ENCODE peak calls at places on chromosomes 16 and 17, in seven cellular contexts. One of them, this sample, is unnamed.

GRCh38 chr17:58088624-58089023 is 5.4 kb downstream of the DYNLL2 start:
- DNase-seq in fibroblast of lung: no peak
- DNase-seq in AG04450: no peak
- DNase-seq in vagina: no peak
- DNase-seq in tibial artery: no peak
- DNase-seq in uterus: no peak
- DNase-seq in pancreas: no peak
- DNase-seq in this sample: no peak

GRCh38 chr17:82064433-82065192 is 991 bp downstream of the DUS1L start:
- DNase-seq in fibroblast of lung: no peak
- DNase-seq in AG04450: no peak
- DNase-seq in vagina: no peak
- DNase-seq in tibial artery: no peak
- DNase-seq in uterus: no peak
- DNase-seq in pancreas: no peak
- DNase-seq in this sample: no peak

GRCh38 chr16:84598391-84598750 is 19.5 kb downstream of the COTL1 start:
- DNase-seq in fibroblast of lung: no peak
- DNase-seq in AG04450: no peak
- DNase-seq in vagina: no peak
- DNase-seq in tibial artery: no peak
- DNase-seq in uterus: no peak
- DNase-seq in pancreas: no peak
- DNase-seq in this sample: no peak

GRCh38 chr17:9363440-9364350 is 211.9 kb downstream of the STX8 start:
- DNase-seq in fibroblast of lung: peak
- DNase-seq in AG04450: no peak
- DNase-seq in vagina: peak
- DNase-seq in tibial artery: no peak
- DNase-seq in uterus: no peak
- DNase-seq in pancreas: no peak
- DNase-seq in this sample: peak

GRCh38 chr17:68993112-68993511 is 37.9 kb upstream of the ABCA8 start:
- DNase-seq in fibroblast of lung: peak
- DNase-seq in AG04450: no peak
- DNase-seq in vagina: no peak
- DNase-seq in tibial artery: no peak
- DNase-seq in uterus: no peak
- DNase-seq in pancreas: no peak
- DNase-seq in this sample: no peak

GRCh38 chr17:81808778-81809555 is 5.0 kb downstream of the GCGR start:
- DNase-seq in fibroblast of lung: no peak
- DNase-seq in AG04450: no peak
- DNase-seq in vagina: no peak
- DNase-seq in tibial artery: no peak
- DNase-seq in uterus: no peak
- DNase-seq in pancreas: no peak
- DNase-seq in this sample: no peak

GRCh38 chr16:54846761-54847160 is 83.9 kb upstream of the IRX5 start:
- DNase-seq in fibroblast of lung: peak
- DNase-seq in AG04450: no peak
- DNase-seq in vagina: no peak
- DNase-seq in tibial artery: no peak
- DNase-seq in uterus: no peak
- DNase-seq in pancreas: peak
- DNase-seq in this sample: no peak

GRCh38 chr17:43813386-43813785 is 19.6 kb downstream of the MPP3 start:
- DNase-seq in fibroblast of lung: no peak
- DNase-seq in AG04450: no peak
- DNase-seq in vagina: peak
- DNase-seq in tibial artery: no peak
- DNase-seq in uterus: no peak
- DNase-seq in pancreas: no peak
- DNase-seq in this sample: no peak

GRCh38 chr17:50256826-50257573 is 17.3 kb upstream of the TMEM92 start:
- DNase-seq in fibroblast of lung: no peak
- DNase-seq in AG04450: no peak
- DNase-seq in vagina: no peak
- DNase-seq in tibial artery: no peak
- DNase-seq in uterus: peak
- DNase-seq in pancreas: no peak
- DNase-seq in this sample: no peak

GRCh38 chr17:39658346-39658745 is 6.8 kb upstream of the TCAP start:
- DNase-seq in fibroblast of lung: no peak
- DNase-seq in AG04450: no peak
- DNase-seq in vagina: no peak
- DNase-seq in tibial artery: no peak
- DNase-seq in uterus: no peak
- DNase-seq in pancreas: no peak
- DNase-seq in this sample: no peak
- H3K4me3 ChIP-seq in fibroblast of lung: no peak
- H3K4me3 ChIP-seq in AG04450: no peak
- H3K4me3 ChIP-seq in vagina: no peak
- H3K4me3 ChIP-seq in tibial artery: no peak
- H3K4me3 ChIP-seq in uterus: no peak
- H3K4me3 ChIP-seq in pancreas: no peak
- H3K4me3 ChIP-seq in this sample: no peak

GRCh38 chr16:74726736-74727135 is 26.1 kb upstream of the MLKL start:
- DNase-seq in fibroblast of lung: no peak
- DNase-seq in AG04450: no peak
- DNase-seq in vagina: no peak
- DNase-seq in tibial artery: no peak
- DNase-seq in uterus: no peak
- DNase-seq in pancreas: no peak
- DNase-seq in this sample: no peak
- TF ChIP-seq CTCF in fibroblast of lung: peak
- TF ChIP-seq CTCF in AG04450: peak
- TF ChIP-seq CTCF in vagina: no peak
- TF ChIP-seq CTCF in tibial artery: no peak
- TF ChIP-seq CTCF in uterus: no peak
- TF ChIP-seq CTCF in pancreas: no peak
- TF ChIP-seq CTCF in this sample: peak

DNA sequence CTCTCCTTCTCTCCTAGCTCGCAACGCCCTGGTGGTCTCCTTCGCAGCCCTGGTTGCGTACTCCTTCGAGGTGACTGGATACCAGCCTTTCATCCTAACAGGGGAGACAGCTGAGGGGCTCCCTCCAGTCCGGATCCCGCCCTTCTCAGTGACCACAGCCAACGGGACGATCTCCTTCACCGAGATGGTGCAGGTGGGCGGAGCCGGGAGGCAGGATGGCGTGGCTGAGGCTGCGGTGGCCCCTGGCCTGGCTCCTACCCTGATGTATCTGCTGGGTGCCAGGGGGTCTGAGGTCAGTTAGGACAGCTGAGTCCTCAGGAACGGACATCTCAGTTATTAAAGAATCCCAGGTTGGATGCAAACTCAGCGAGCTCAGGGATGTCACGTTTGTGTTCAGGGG is 16.7 kb downstream of the SLC26A11 start:
- DNase-seq in fibroblast of lung: no peak
- DNase-seq in AG04450: no peak
- DNase-seq in vagina: no peak
- DNase-seq in tibial artery: no peak
- DNase-seq in uterus: no peak
- DNase-seq in pancreas: no peak
- DNase-seq in this sample: no peak
- H3K4me3 ChIP-seq in fibroblast of lung: no peak
- H3K4me3 ChIP-seq in AG04450: no peak
- H3K4me3 ChIP-seq in vagina: no peak
- H3K4me3 ChIP-seq in tibial artery: no peak
- H3K4me3 ChIP-seq in uterus: no peak
- H3K4me3 ChIP-seq in pancreas: no peak
- H3K4me3 ChIP-seq in this sample: no peak

DNA sequence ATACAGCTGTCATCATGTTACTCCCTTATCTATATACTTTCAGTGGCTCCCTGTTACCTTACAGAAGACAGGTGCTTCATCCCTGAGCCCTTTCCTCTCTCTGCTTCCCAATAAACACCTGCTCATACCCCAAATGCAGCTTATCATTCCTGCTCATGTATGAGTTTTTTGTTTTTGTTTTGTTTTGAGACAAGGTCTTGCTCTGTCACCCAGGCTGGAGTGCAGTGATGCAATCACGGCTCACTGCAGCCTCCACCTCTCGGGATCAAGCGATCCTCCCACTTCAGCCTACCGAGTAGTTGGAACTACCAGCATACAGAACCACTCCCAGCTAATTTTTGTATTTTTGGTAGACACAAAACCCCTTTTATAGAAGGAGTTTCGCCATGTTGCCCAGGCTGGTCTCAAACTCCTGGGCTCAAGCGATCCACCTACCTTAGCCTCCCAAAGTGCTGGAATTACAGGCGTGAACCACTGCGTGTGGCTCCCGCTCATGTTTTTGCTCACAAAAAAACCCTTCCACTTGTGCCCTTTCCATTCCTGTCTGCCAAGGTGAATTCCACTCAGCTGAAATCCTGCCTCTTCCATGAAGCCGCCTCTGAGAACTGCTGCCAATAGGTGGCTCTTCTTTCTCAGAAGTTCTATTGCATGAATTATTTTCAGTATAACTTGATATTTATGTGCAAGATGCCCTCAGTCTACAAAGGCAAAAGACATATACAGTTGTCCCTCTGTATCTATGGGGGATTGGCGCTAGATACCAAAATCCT is 7.9 kb upstream of the RNF157 start:
- DNase-seq in fibroblast of lung: no peak
- DNase-seq in AG04450: no peak
- DNase-seq in vagina: no peak
- DNase-seq in tibial artery: no peak
- DNase-seq in uterus: no peak
- DNase-seq in pancreas: no peak
- DNase-seq in this sample: no peak
- TF ChIP-seq CTCF in fibroblast of lung: no peak
- TF ChIP-seq CTCF in AG04450: peak
- TF ChIP-seq CTCF in vagina: no peak
- TF ChIP-seq CTCF in tibial artery: no peak
- TF ChIP-seq CTCF in uterus: no peak
- TF ChIP-seq CTCF in pancreas: no peak
- TF ChIP-seq CTCF in this sample: peak

GRCh38 chr17:39687101-39687545 is 734 bp downstream of the PGAP3 start:
- DNase-seq in fibroblast of lung: no peak
- DNase-seq in AG04450: no peak
- DNase-seq in vagina: no peak
- DNase-seq in tibial artery: no peak
- DNase-seq in uterus: no peak
- DNase-seq in pancreas: no peak
- DNase-seq in this sample: no peak
- H3K4me3 ChIP-seq in fibroblast of lung: peak
- H3K4me3 ChIP-seq in AG04450: peak
- H3K4me3 ChIP-seq in vagina: peak
- H3K4me3 ChIP-seq in tibial artery: peak
- H3K4me3 ChIP-seq in uterus: peak
- H3K4me3 ChIP-seq in pancreas: peak
- H3K4me3 ChIP-seq in this sample: peak

GRCh38 chr17:29613371-29613837 is 9.3 kb downstream of the CORO6 start:
- DNase-seq in fibroblast of lung: peak
- DNase-seq in AG04450: no peak
- DNase-seq in vagina: peak
- DNase-seq in tibial artery: peak
- DNase-seq in uterus: peak
- DNase-seq in pancreas: peak
- DNase-seq in this sample: peak
- TF ChIP-seq CTCF in fibroblast of lung: peak
- TF ChIP-seq CTCF in AG04450: peak
- TF ChIP-seq CTCF in vagina: peak
- TF ChIP-seq CTCF in tibial artery: peak
- TF ChIP-seq CTCF in uterus: peak
- TF ChIP-seq CTCF in pancreas: peak
- TF ChIP-seq CTCF in this sample: peak